ENCODE peak calls at places on chromosomes 1 and 21, in eight cellular contexts. One of them, this sample, is unnamed.

GRCh38 chr1:100721502-100722205 is 2.1 kb downstream of the VCAM1 start:
- DNase-seq in GM23248: peak
- DNase-seq in OCI-LY7: no peak
- DNase-seq in neural progenitor cell: no peak
- DNase-seq in PC-3: no peak
- DNase-seq in MM.1S: no peak
- DNase-seq in GM23338: no peak
- DNase-seq in HCT116: no peak
- DNase-seq in this sample: peak

GRCh38 chr1:195200772-195201171 is 1407.5 kb downstream of the KCNT2 start:
- DNase-seq in OCI-LY7: no peak
- DNase-seq in neural progenitor cell: no peak
- DNase-seq in HCT116: no peak
- DNase-seq in GM23338: no peak
- DNase-seq in MM.1S: no peak
- DNase-seq in GM23248: no peak
- DNase-seq in PC-3: no peak
- DNase-seq in this sample: no peak

GRCh38 chr1:206829875-206830274 is 35.5 kb upstream of the IL20 start:
- DNase-seq in HCT116: no peak
- DNase-seq in MM.1S: peak
- DNase-seq in GM23338: no peak
- DNase-seq in PC-3: no peak
- DNase-seq in OCI-LY7: no peak
- DNase-seq in neural progenitor cell: no peak
- DNase-seq in GM23248: no peak
- DNase-seq in this sample: no peak

GRCh38 chr1:3944621-3944914 is 44.5 kb upstream of the C1orf174 start:
- DNase-seq in MM.1S: no peak
- DNase-seq in OCI-LY7: no peak
- DNase-seq in HCT116: no peak
- DNase-seq in neural progenitor cell: no peak
- DNase-seq in GM23248: no peak
- DNase-seq in PC-3: no peak
- DNase-seq in GM23338: no peak
- DNase-seq in this sample: no peak

GRCh38 chr21:14993072-14993471 is 71.7 kb downstream of the NRIP1 start:
- DNase-seq in OCI-LY7: no peak
- DNase-seq in GM23248: no peak
- DNase-seq in neural progenitor cell: no peak
- DNase-seq in PC-3: no peak
- DNase-seq in GM23338: no peak
- DNase-seq in HCT116: no peak
- DNase-seq in MM.1S: no peak
- DNase-seq in this sample: no peak

GRCh38 chr1:201709564-201710295 is 119.2 kb upstream of the IPO9 start:
- DNase-seq in PC-3: peak
- DNase-seq in neural progenitor cell: peak
- DNase-seq in HCT116: peak
- DNase-seq in MM.1S: peak
- DNase-seq in GM23338: peak
- DNase-seq in GM23248: peak
- DNase-seq in OCI-LY7: peak
- DNase-seq in this sample: peak

GRCh38 chr1:4027008-4027407 is 126.9 kb upstream of the C1orf174 start:
- DNase-seq in neural progenitor cell: no peak
- DNase-seq in OCI-LY7: peak
- DNase-seq in GM23248: no peak
- DNase-seq in PC-3: no peak
- DNase-seq in MM.1S: no peak
- DNase-seq in HCT116: no peak
- DNase-seq in GM23338: no peak
- DNase-seq in this sample: no peak

GRCh38 chr1:228358039-228358763 is 48.4 kb downstream of the TRIM11 start:
- DNase-seq in MM.1S: no peak
- DNase-seq in OCI-LY7: peak
- DNase-seq in HCT116: no peak
- DNase-seq in GM23338: no peak
- DNase-seq in neural progenitor cell: no peak
- DNase-seq in GM23248: peak
- DNase-seq in PC-3: peak
- DNase-seq in this sample: no peak

GRCh38 chr21:25300632-25301031 is 306.6 kb downstream of the MRPL39 start:
- DNase-seq in MM.1S: no peak
- DNase-seq in neural progenitor cell: no peak
- DNase-seq in PC-3: no peak
- DNase-seq in OCI-LY7: no peak
- DNase-seq in GM23338: peak
- DNase-seq in GM23248: no peak
- DNase-seq in HCT116: no peak
- DNase-seq in this sample: no peak

GRCh38 chr1:121459235-121459634 is 274.5 kb downstream of the SRGAP2C start:
- DNase-seq in GM23248: no peak
- DNase-seq in PC-3: no peak
- DNase-seq in MM.1S: no peak
- DNase-seq in neural progenitor cell: no peak
- DNase-seq in OCI-LY7: no peak
- DNase-seq in HCT116: no peak
- DNase-seq in GM23338: no peak
- DNase-seq in this sample: no peak

GRCh38 chr1:212928323-212929281 is 21.7 kb upstream of the VASH2 start:
- DNase-seq in MM.1S: no peak
- DNase-seq in neural progenitor cell: peak
- DNase-seq in PC-3: no peak
- DNase-seq in OCI-LY7: no peak
- DNase-seq in GM23248: peak
- DNase-seq in GM23338: peak
- DNase-seq in HCT116: no peak
- DNase-seq in this sample: peak

DNA sequence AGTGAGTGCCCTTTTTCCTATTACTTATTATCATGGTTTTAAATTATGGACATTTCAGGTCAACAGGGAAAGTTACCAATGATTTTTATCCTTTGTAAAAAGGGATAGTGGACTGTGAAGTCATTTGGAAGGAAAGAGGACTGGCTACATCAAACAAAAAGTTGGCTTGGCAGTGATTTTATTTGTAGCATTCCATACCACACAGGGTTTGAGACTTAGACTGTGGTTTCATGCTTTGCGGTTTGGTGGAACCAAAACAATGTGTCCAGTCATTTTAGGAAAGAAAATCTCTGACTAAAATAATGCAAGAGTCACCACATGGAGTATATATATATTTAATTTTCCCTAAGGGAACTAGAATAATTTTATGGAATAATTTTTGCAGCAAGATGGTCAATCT is 239.5 kb downstream of the HMCN1 start:
- DNase-seq in GM23248: peak
- DNase-seq in neural progenitor cell: no peak
- DNase-seq in OCI-LY7: no peak
- DNase-seq in PC-3: peak
- DNase-seq in HCT116: no peak
- DNase-seq in MM.1S: peak
- DNase-seq in GM23338: no peak
- DNase-seq in this sample: no peak
- H3K4me2 ChIP-seq in GM23248: peak
- H3K4me2 ChIP-seq in neural progenitor cell: no peak
- H3K4me2 ChIP-seq in OCI-LY7: no peak
- H3K4me2 ChIP-seq in PC-3: peak
- H3K4me2 ChIP-seq in HCT116: no peak
- H3K4me2 ChIP-seq in MM.1S: no peak
- H3K4me2 ChIP-seq in GM23338: no peak
- H3K4me2 ChIP-seq in this sample: no peak

DNA sequence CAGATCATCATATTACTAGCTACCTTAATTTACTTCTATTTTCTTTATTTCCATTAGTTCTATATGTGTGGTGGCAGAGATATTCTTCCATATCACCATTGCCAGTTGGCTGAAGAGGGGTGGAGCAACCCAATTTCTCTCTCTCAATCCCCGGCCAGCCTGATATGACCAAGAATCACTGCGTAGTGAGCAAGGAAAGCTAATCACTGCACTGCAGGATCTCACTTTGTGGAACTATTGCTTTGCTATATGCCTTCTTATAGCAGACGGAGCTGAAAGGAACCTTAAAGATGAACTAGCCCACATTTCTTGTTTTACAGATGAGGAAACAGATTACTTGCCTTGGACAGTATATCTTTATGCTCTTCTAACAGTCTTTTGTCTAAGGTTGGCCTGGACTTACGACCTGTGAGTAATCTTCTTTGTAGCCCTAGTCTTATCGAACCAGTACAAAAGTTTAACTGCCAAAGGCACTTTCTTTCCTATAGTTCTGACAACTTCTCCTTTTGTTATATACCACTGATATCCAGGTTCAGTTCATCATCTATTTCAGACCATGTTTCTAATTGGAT is 7.6 kb downstream of the APOBEC4 start:
- DNase-seq in PC-3: no peak
- DNase-seq in MM.1S: no peak
- DNase-seq in GM23248: no peak
- DNase-seq in OCI-LY7: no peak
- DNase-seq in GM23338: no peak
- DNase-seq in neural progenitor cell: no peak
- DNase-seq in HCT116: no peak
- DNase-seq in this sample: no peak
- TF ChIP-seq EZH2phosphoT487 in PC-3: no peak
- TF ChIP-seq EZH2phosphoT487 in MM.1S: no peak
- TF ChIP-seq EZH2phosphoT487 in GM23248: no peak
- TF ChIP-seq EZH2phosphoT487 in OCI-LY7: no peak
- TF ChIP-seq EZH2phosphoT487 in GM23338: no peak
- TF ChIP-seq EZH2phosphoT487 in neural progenitor cell: no peak
- TF ChIP-seq EZH2phosphoT487 in HCT116: no peak
- TF ChIP-seq EZH2phosphoT487 in this sample: no peak

GRCh38 chr1:182338806-182339370 is 52.7 kb downstream of the GLUL start:
- DNase-seq in GM23338: no peak
- DNase-seq in MM.1S: no peak
- DNase-seq in OCI-LY7: no peak
- DNase-seq in PC-3: no peak
- DNase-seq in neural progenitor cell: no peak
- DNase-seq in GM23248: no peak
- DNase-seq in HCT116: no peak
- DNase-seq in this sample: no peak

GRCh38 chr1:182339684-182340083 is 51.9 kb downstream of the GLUL start:
- DNase-seq in MM.1S: no peak
- DNase-seq in neural progenitor cell: no peak
- DNase-seq in GM23338: no peak
- DNase-seq in HCT116: no peak
- DNase-seq in PC-3: no peak
- DNase-seq in GM23248: no peak
- DNase-seq in OCI-LY7: no peak
- DNase-seq in this sample: no peak

GRCh38 chr1:182335771-182336170 is 55.8 kb downstream of the GLUL start:
- DNase-seq in PC-3: no peak
- DNase-seq in OCI-LY7: no peak
- DNase-seq in HCT116: no peak
- DNase-seq in GM23248: no peak
- DNase-seq in GM23338: no peak
- DNase-seq in MM.1S: no peak
- DNase-seq in neural progenitor cell: no peak
- DNase-seq in this sample: no peak

GRCh38 chr1:182337736-182338571 is 53.6 kb downstream of the GLUL start:
- DNase-seq in GM23338: no peak
- DNase-seq in neural progenitor cell: no peak
- DNase-seq in GM23248: no peak
- DNase-seq in PC-3: no peak
- DNase-seq in MM.1S: no peak
- DNase-seq in HCT116: no peak
- DNase-seq in OCI-LY7: no peak
- DNase-seq in this sample: no peak

DNA sequence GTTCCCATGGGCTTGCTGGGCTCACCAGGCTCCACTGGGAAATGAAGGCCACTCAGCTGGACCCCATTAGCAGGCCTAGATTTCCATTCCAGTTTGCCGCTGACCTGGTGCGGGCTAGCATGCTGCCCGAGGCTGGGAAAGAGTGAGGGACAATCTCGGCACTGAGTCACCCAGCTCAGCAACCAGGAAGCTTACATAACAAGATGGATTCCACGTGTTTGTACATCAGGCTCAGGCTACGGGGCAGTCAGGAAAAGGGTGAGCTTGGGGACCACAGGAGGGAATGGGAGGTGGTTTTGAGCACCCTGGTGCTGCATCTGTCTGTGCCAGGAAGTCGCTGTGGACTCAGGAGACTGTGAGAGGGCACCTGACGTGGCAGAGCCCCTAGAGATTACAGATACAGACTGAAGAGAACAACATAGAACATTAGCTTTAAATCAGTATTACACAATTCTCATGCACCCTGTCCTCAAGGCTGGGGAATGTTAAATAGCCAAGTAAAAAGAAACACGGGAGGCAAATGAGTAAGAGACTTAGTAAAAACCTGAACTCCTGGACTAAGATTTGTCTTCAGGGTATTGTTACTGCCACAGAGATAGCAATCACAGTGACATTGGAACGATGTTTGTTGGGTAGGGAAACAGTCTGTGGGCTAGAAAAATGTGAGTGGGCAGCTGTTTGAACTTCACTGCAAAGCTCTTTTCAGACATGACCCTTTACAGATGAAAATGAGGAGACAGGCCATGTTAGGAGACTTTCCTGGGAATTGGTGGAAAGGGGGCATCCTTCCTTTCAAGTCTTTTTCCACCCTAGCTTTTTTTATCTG is 51.1 kb downstream of the GLUL start:
- DNase-seq in MM.1S: no peak
- DNase-seq in neural progenitor cell: no peak
- DNase-seq in OCI-LY7: no peak
- DNase-seq in HCT116: no peak
- DNase-seq in GM23338: no peak
- DNase-seq in GM23248: peak
- DNase-seq in PC-3: no peak
- DNase-seq in this sample: no peak
- H3K4me2 ChIP-seq in MM.1S: no peak
- H3K4me2 ChIP-seq in neural progenitor cell: no peak
- H3K4me2 ChIP-seq in OCI-LY7: no peak
- H3K4me2 ChIP-seq in HCT116: no peak
- H3K4me2 ChIP-seq in GM23338: no peak
- H3K4me2 ChIP-seq in GM23248: peak
- H3K4me2 ChIP-seq in PC-3: no peak
- H3K4me2 ChIP-seq in this sample: no peak

GRCh38 chr1:99230695-99231094 is 33.6 kb upstream of the PLPPR4 start:
- DNase-seq in GM23248: no peak
- DNase-seq in OCI-LY7: no peak
- DNase-seq in neural progenitor cell: no peak
- DNase-seq in HCT116: no peak
- DNase-seq in GM23338: no peak
- DNase-seq in PC-3: no peak
- DNase-seq in MM.1S: no peak
- DNase-seq in this sample: no peak

GRCh38 chr1:99228153-99228552 is 36.1 kb upstream of the PLPPR4 start:
- DNase-seq in PC-3: no peak
- DNase-seq in GM23248: no peak
- DNase-seq in MM.1S: no peak
- DNase-seq in OCI-LY7: no peak
- DNase-seq in neural progenitor cell: no peak
- DNase-seq in HCT116: no peak
- DNase-seq in GM23338: no peak
- DNase-seq in this sample: no peak

DNA sequence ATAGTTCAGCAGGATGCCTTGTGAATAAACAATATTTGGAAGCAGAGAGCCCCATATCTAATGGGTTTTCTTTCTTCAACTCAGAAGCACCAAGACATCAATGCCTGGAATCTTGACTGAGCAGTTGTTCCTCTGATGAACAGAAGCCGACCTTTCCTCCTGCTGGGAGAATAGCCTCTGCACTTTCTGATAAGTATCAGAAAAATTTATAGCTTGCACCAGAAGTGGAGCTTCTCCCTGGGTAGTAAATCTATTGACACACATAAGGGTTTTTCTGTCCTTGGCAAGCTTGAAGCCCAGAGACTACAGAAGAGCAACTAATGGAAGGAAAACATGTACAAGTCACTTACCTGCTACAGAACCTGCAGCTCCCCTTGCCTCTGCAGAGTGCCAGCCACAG is 36.8 kb upstream of the PLPPR4 start:
- DNase-seq in OCI-LY7: no peak
- DNase-seq in PC-3: no peak
- DNase-seq in GM23338: no peak
- DNase-seq in GM23248: no peak
- DNase-seq in HCT116: no peak
- DNase-seq in neural progenitor cell: no peak
- DNase-seq in MM.1S: no peak
- DNase-seq in this sample: no peak
- TF ChIP-seq EZH2phosphoT487 in OCI-LY7: no peak
- TF ChIP-seq EZH2phosphoT487 in PC-3: no peak
- TF ChIP-seq EZH2phosphoT487 in GM23338: no peak
- TF ChIP-seq EZH2phosphoT487 in GM23248: no peak
- TF ChIP-seq EZH2phosphoT487 in HCT116: no peak
- TF ChIP-seq EZH2phosphoT487 in neural progenitor cell: no peak
- TF ChIP-seq EZH2phosphoT487 in MM.1S: no peak
- TF ChIP-seq EZH2phosphoT487 in this sample: no peak